ENCODE peak calls at places on chromosomes 3 and 15, in nine cellular contexts. O is naive B cell, U is GM04503, X is AG08396, P is putamen, Z is NCI-H1092 treated with DMSO at 0.1 percent for 48 hours, G is breast epithelium, D is HT1080, Y is cerebellar cortex. V is an unnamed sample.

GRCh38 chr15:67685008-67685599 is 140.2 kb upstream of the SKOR1 start:
- DNase-seq in Y (peak; percentile 49), P (no peak), D (peak; percentile 12), G (no peak), O (no peak), U (no peak), X (no peak), Z (peak; percentile 10), V (no peak)

GRCh38 chr15:73685561-73685960 is 1.4 kb downstream of the CD276 start:
- DNase-seq in Y (no peak), P (no peak), D (no peak), U (no peak), X (peak; percentile 21), O (no peak), Z (no peak), G (no peak), V (no peak)

GRCh38 chr3:16788440-16789057 is 96.2 kb upstream of the PLCL2 start:
- DNase-seq in Y (no peak), D (no peak), P (no peak), O (peak; percentile 46), X (no peak), Z (no peak), G (no peak), U (no peak), V (peak; percentile 48)

GRCh38 chr15:50886611-50887350 is 21.7 kb upstream of the AP4E1 start:
- DNase-seq in O (no peak), X (no peak), Z (no peak), U (no peak), P (no peak), G (no peak), D (no peak), Y (no peak), V (no peak)

GRCh38 chr3:111763968-111764367 is 95.1 kb upstream of the PHLDB2 start:
- DNase-seq in G (no peak), D (no peak), Y (no peak), P (no peak), O (no peak), U (peak; percentile 63), Z (no peak), X (peak; percentile 19), V (no peak)

GRCh38 chr3:169771651-169772529 is 1.3 kb upstream of the MYNN start:
- DNase-seq in G (no peak), U (no peak), Z (peak; percentile 90), D (peak; percentile 90), X (peak; percentile 46), P (peak; percentile 86), O (peak; percentile 81), Y (peak; percentile 91), V (peak; percentile 85)

GRCh38 chr3:53242155-53242554 is 13.7 kb downstream of the TKT start:
- DNase-seq in U (no peak), O (no peak), Y (no peak), G (no peak), Z (no peak), P (no peak), D (no peak), X (no peak), V (no peak)

GRCh38 chr3:123719785-123720531 is 135.1 kb upstream of the HACD2 start:
- DNase-seq in Z (peak; percentile 11), G (peak; percentile 72), O (no peak), Y (peak; percentile 27), U (no peak), P (no peak), D (no peak), X (no peak), V (no peak)

GRCh38 chr15:71296032-71296686 is 180.9 kb downstream of the THSD4 start:
- DNase-seq in X (no peak), O (no peak), P (no peak), G (no peak), U (no peak), Y (no peak), D (peak; percentile 83), Z (no peak), V (no peak)

GRCh38 chr3:17140670-17141505 is 256.1 kb downstream of the PLCL2 start:
- DNase-seq in U (no peak), X (peak; percentile 79), Z (no peak), O (no peak), Y (peak; percentile 73), D (no peak), G (no peak), P (no peak), V (no peak)

GRCh38 chr15:57727031-57727430 is 20.5 kb downstream of the POLR2M start:
- DNase-seq in O (no peak), Z (no peak), U (no peak), G (no peak), D (no peak), Y (no peak), X (no peak), P (no peak), V (no peak)

GRCh38 chr15:75606711-75607684 is 18.5 kb downstream of the SNUPN start:
- DNase-seq in G (no peak), Y (no peak), P (peak; percentile 60), U (no peak), X (no peak), D (peak; percentile 60), Z (no peak), O (no peak), V (no peak)

GRCh38 chr3:193842029-193842782 is 249.2 kb downstream of the OPA1 start:
- DNase-seq in G (no peak), P (peak; percentile 8), D (no peak), X (no peak), O (peak; percentile 78), Z (no peak), U (no peak), Y (no peak), V (no peak)

GRCh38 chr15:32905481-32905880 is 187.7 kb downstream of the GREM1 start:
- DNase-seq in Y (no peak), P (no peak), G (no peak), O (no peak), Z (no peak), U (no peak), X (no peak), D (no peak), V (no peak)

GRCh38 chr15:101170568-101171350 is 81.1 kb downstream of the CHSY1 start:
- DNase-seq in Y (no peak), D (peak; percentile 80), U (peak; percentile 80), G (no peak), O (no peak), X (peak; percentile 61), P (no peak), Z (no peak), V (no peak)

GRCh38 chr3:65348596-65348995 is 660.8 kb upstream of the ADAMTS9 start:
- DNase-seq in D (no peak), X (peak; percentile 50), Y (no peak), G (no peak), U (peak; percentile 95), Z (no peak), O (no peak), P (no peak), V (no peak)

GRCh38 chr3:116958291-116958690 is 248.7 kb downstream of the TUSC7 start:
- DNase-seq in Y (no peak), X (no peak), P (no peak), G (no peak), U (no peak), Z (no peak), D (no peak), O (no peak), V (no peak)

GRCh38 chr3:148319161-148319915 is 378.4 kb upstream of the AGTR1 start:
- DNase-seq in Z (no peak), P (peak; percentile 34), G (no peak), D (peak; percentile 83), O (no peak), U (peak; percentile 45), X (peak; percentile 5), Y (no peak), V (no peak)

GRCh38 chr3:48409291-48410201 is 20.3 kb downstream of the PLXNB1 start:
- DNase-seq in D (no peak), G (peak; percentile 47), O (no peak), Z (no peak), U (no peak), X (no peak), P (no peak), Y (no peak), V (no peak)

GRCh38 chr3:171374661-171375285 is 85.4 kb downstream of the TNIK start:
- DNase-seq in Z (no peak), U (peak; percentile 55), P (no peak), D (peak; percentile 85), Y (no peak), O (no peak), G (no peak), X (peak; percentile 12), V (no peak)

GRCh38 chr3:39479701-39480414 is 12.4 kb downstream of the MOBP start:
- DNase-seq in Z (no peak), P (no peak), D (no peak), G (no peak), Y (no peak), O (no peak), X (no peak), U (no peak), V (no peak)

GRCh38 chr3:124601189-124601588 is 129.1 kb upstream of the UMPS start:
- DNase-seq in X (no peak), D (no peak), Z (no peak), G (no peak), Y (no peak), O (no peak), U (no peak), P (no peak), V (no peak)

GRCh38 chr3:105332961-105333360 is 33.7 kb upstream of the ALCAM start:
- DNase-seq in U (no peak), G (no peak), Z (no peak), X (no peak), D (no peak), Y (no peak), O (no peak), P (no peak), V (no peak)

GRCh38 chr3:72044231-72044935 is 259.4 kb upstream of the PROK2 start:
- DNase-seq in U (peak; percentile 63), O (no peak), Z (no peak), D (no peak), Y (no peak), P (no peak), G (no peak), X (no peak), V (no peak)

GRCh38 chr3:197023998-197024651 is 5.5 kb downstream of the MELTF start:
- DNase-seq in G (no peak), Z (no peak), U (no peak), P (no peak), X (peak; percentile 7), D (no peak), Y (no peak), O (no peak), V (no peak)

GRCh38 chr3:169026543-169027181 is 636.9 kb downstream of the MECOM start:
- DNase-seq in Z (peak; percentile 34), O (no peak), P (no peak), X (peak; percentile 43), Y (no peak), U (peak; percentile 69), G (no peak), D (peak; percentile 98), V (no peak)

GRCh38 chr3:37668831-37669610 is 192.7 kb upstream of the CTDSPL start:
- DNase-seq in G (no peak), U (no peak), Z (peak; percentile 17), Y (peak; percentile 52), P (no peak), O (no peak), X (no peak), D (no peak), V (no peak)

GRCh38 chr3:41682996-41683395 is 278.9 kb downstream of the ULK4 start:
- DNase-seq in Y (no peak), D (peak; percentile 40), G (no peak), U (peak; percentile 70), Z (no peak), O (no peak), X (peak; percentile 28), P (no peak), V (no peak)

GRCh38 chr15:59492389-59493377 is 54.7 kb downstream of the FAM81A start:
- DNase-seq in O (peak; percentile 53), Y (peak; percentile 83), Z (peak; percentile 22), U (no peak), X (peak; percentile 62), D (peak; percentile 69), P (peak; percentile 71), G (no peak), V (peak; percentile 81)

GRCh38 chr3:112647122-112647521 is 6.2 kb upstream of the CCDC80 start:
- DNase-seq in O (no peak), Z (no peak), P (no peak), U (peak; percentile 85), G (no peak), Y (no peak), D (peak; percentile 92), X (peak; percentile 66), V (no peak)

GRCh38 chr3:127136706-127137105 is 56.2 kb upstream of the PRR23E start:
- DNase-seq in U (no peak), P (no peak), O (no peak), Z (no peak), G (no peak), X (no peak), D (no peak), Y (no peak), V (no peak)